ENCODE peak calls at places on chromosomes 7 and 10, in nine cellular contexts. H, X, D, Z, V, A, K, J and C are unnamed samples.
A peak's percentile ranks its signal among the peaks of the same experiment; 100 is the strongest.

GRCh38 chr10:132541601-132542011 is 4.0 kb downstream of the INPP5A start:
- DNase-seq in V (no peak), D (no peak), Z (no peak), K (no peak), X (no peak), J (no peak), A (no peak), H (no peak), C (peak; percentile 10)

GRCh38 chr7:75010036-75010435 is 45.5 kb downstream of the CASTOR2 start:
- DNase-seq in K (no peak), V (no peak), D (no peak), X (no peak), Z (no peak), H (no peak), A (no peak), J (no peak), C (no peak)

GRCh38 chr10:1034758-1035157 is 9.1 kb upstream of the IDI2 start:
- DNase-seq in H (no peak), A (no peak), K (no peak), D (no peak), X (no peak), V (no peak), J (no peak), Z (no peak), C (no peak)

GRCh38 chr7:117386125-117386709 is 41.1 kb downstream of the ASZ1 start:
- DNase-seq in D (no peak), J (no peak), H (no peak), A (no peak), V (peak; percentile 12), K (no peak), X (peak; percentile 6), Z (no peak), C (no peak)

GRCh38 chr10:89419548-89419947 is 5.2 kb downstream of the IFIT5 start:
- DNase-seq in A (no peak), K (no peak), X (peak; percentile 18), D (no peak), Z (no peak), V (no peak), H (no peak), J (no peak), C (no peak)

GRCh38 chr7:152850420-152850819 is 90.9 kb downstream of the ACTR3B start:
- DNase-seq in J (no peak), X (no peak), V (peak; percentile 2), D (no peak), K (no peak), H (no peak), Z (no peak), A (no peak), C (no peak)

GRCh38 chr7:3277604-3278572 is 23.2 kb upstream of the SDK1 start:
- DNase-seq in V (no peak), X (peak; percentile 12), D (no peak), A (no peak), J (no peak), Z (no peak), H (no peak), K (no peak), C (no peak)

GRCh38 chr7:87919875-87920274 is 14.2 kb upstream of the ADAM22 start:
- DNase-seq in H (no peak), D (no peak), A (no peak), X (no peak), K (no peak), V (no peak), J (no peak), Z (no peak), C (no peak)

GRCh38 chr10:125172694-125173093 is 12.3 kb upstream of the CTBP2 start:
- DNase-seq in V (no peak), Z (no peak), K (no peak), H (no peak), D (no peak), J (no peak), X (no peak), A (no peak), C (no peak)

GRCh38 chr7:29190349-29191045 is 4.1 kb upstream of the CHN2 start:
- DNase-seq in V (no peak), H (no peak), J (no peak), X (no peak), A (no peak), Z (no peak), K (peak; percentile 19), D (no peak), C (no peak)

GRCh38 chr10:47258921-47259320 is 41.1 kb upstream of the GDF10 start:
- DNase-seq in K (no peak), X (no peak), A (no peak), H (no peak), Z (no peak), J (peak; percentile 1), D (no peak), V (no peak), C (no peak)

GRCh38 chr7:25037325-25037724 is 57.3 kb upstream of the OSBPL3 start:
- DNase-seq in K (no peak), J (no peak), X (no peak), V (no peak), D (no peak), A (no peak), Z (no peak), H (no peak), C (no peak)

GRCh38 chr7:116177009-116177408 is 33.3 kb upstream of the TES start:
- DNase-seq in Z (no peak), H (no peak), X (peak; percentile 86), A (no peak), D (no peak), K (no peak), V (peak; percentile 42), J (no peak), C (no peak)

GRCh38 chr7:63040966-63041610 is 957.6 kb upstream of the ZNF722 start:
- DNase-seq in D (no peak), J (no peak), X (no peak), Z (no peak), H (no peak), V (no peak), K (no peak), A (no peak), C (no peak)

GRCh38 chr7:33444501-33444900 is 315.1 kb downstream of the BBS9 start:
- DNase-seq in V (no peak), H (no peak), Z (no peak), D (no peak), K (peak; percentile 64), X (no peak), A (no peak), J (no peak), C (no peak)

GRCh38 chr7:7739204-7739603 is 20.8 kb upstream of the RPA3 start:
- DNase-seq in V (no peak), K (no peak), A (no peak), H (no peak), J (no peak), Z (no peak), X (no peak), D (no peak), C (no peak)

GRCh38 chr10:97320480-97321031 is 1.5 kb downstream of the FRAT1 start:
- DNase-seq in V (no peak), D (no peak), Z (peak; percentile 26), K (no peak), X (no peak), A (no peak), J (peak; percentile 32), H (no peak), C (peak; percentile 67)

GRCh38 chr10:18501198-18501597 is 150.2 kb downstream of the NSUN6 start:
- DNase-seq in V (peak; percentile 18), K (no peak), A (no peak), J (no peak), Z (no peak), H (no peak), D (no peak), X (peak; percentile 48), C (no peak)

GRCh38 chr7:11153694-11154093 is 180.0 kb downstream of the PHF14 start:
- DNase-seq in K (no peak), A (no peak), H (no peak), V (no peak), X (no peak), J (no peak), D (no peak), Z (no peak), C (no peak)

GRCh38 chr10:126062132-126063032 is 166.0 kb downstream of the FANK1 start:
- DNase-seq in K (no peak), J (peak; percentile 40), V (peak; percentile 97), D (peak; percentile 66), H (no peak), X (peak; percentile 98), A (no peak), Z (no peak), C (peak; percentile 95)

GRCh38 chr10:71830726-71831125 is 20.3 kb downstream of the PSAP start:
- DNase-seq in H (no peak), V (no peak), X (no peak), Z (no peak), D (no peak), A (no peak), K (no peak), J (no peak), C (no peak)

GRCh38 chr10:93235686-93236085 is 162.0 kb downstream of the CYP26A1 start:
- DNase-seq in V (peak; percentile 90), A (no peak), K (no peak), Z (no peak), D (no peak), J (no peak), X (no peak), H (no peak), C (no peak)

GRCh38 chr10:106557053-106557452 is 607.5 kb downstream of the SORCS1 start:
- DNase-seq in Z (no peak), A (no peak), K (no peak), X (peak; percentile 17), J (no peak), D (no peak), V (no peak), H (no peak), C (no peak)

GRCh38 chr10:47311193-47311899 is 10.9 kb upstream of the GDF2 start:
- DNase-seq in A (no peak), X (no peak), J (peak; percentile 77), H (peak; percentile 5), Z (peak; percentile 25), V (no peak), K (peak; percentile 60), D (no peak), C (no peak)

GRCh38 chr10:128526793-128527375 is 400.7 kb upstream of the MKI67 start:
- DNase-seq in V (no peak), D (no peak), K (peak; percentile 90), X (peak; percentile 53), Z (no peak), J (no peak), A (no peak), H (no peak), C (no peak)

GRCh38 chr7:76155938-76156337 is 45.8 kb upstream of the SRRM3 start:
- DNase-seq in J (peak; percentile 43), X (peak; percentile 20), K (no peak), A (no peak), D (peak; percentile 65), H (no peak), V (no peak), Z (no peak), C (peak; percentile 81)

GRCh38 chr10:122178655-122179054 is 92.4 kb upstream of the BTBD16 start:
- DNase-seq in A (no peak), V (no peak), K (no peak), H (no peak), J (no peak), D (no peak), X (no peak), Z (no peak), C (no peak)

GRCh38 chr7:28142650-28143049 is 37.9 kb downstream of the JAZF1 start:
- DNase-seq in K (no peak), J (no peak), H (no peak), Z (no peak), X (no peak), V (no peak), A (no peak), D (no peak), C (no peak)

GRCh38 chr7:74203157-74203556 is 6.6 kb upstream of the LAT2 start:
- DNase-seq in A (no peak), V (peak; percentile 78), K (no peak), X (peak; percentile 75), J (peak; percentile 39), H (no peak), Z (no peak), D (no peak), C (peak; percentile 54)

GRCh38 chr7:18352339-18353255 is 143.0 kb upstream of the HDAC9 start:
- DNase-seq in H (no peak), V (peak; percentile 73), X (peak; percentile 87), Z (no peak), D (no peak), K (peak; percentile 44), A (peak; percentile 45), J (peak; percentile 53), C (no peak)

GRCh38 chr10:128150045-128150493 is 23.8 kb upstream of the MKI67 start:
- DNase-seq in J (peak; percentile 71), A (peak; percentile 77), H (peak; percentile 40), K (no peak), X (peak; percentile 90), D (no peak), V (peak; percentile 86), Z (peak; percentile 78), C (no peak)